ENCODE peak calls at places on chromosome 11, in ten cellular contexts. One of them, this sample, is unnamed.

GRCh38 chr11:130622126-130622525 is 173.7 kb downstream of the ADAMTS15 start:
- DNase-seq in colonic mucosa: no peak
- DNase-seq in activated CD4-positive, alpha-beta memory T cell treated with anti-CD3 and anti-CD28 coated beads for 36 hours: no peak
- DNase-seq in amniotic stem cell: no peak
- DNase-seq in transverse colon: no peak
- DNase-seq in pancreas: no peak
- DNase-seq in psoas muscle: no peak
- DNase-seq in heart right ventricle: no peak
- DNase-seq in cardiac muscle cell: no peak
- DNase-seq in NCI-H774: peak; percentile 13
- DNase-seq in this sample: no peak

GRCh38 chr11:45105233-45105992 is 41.0 kb upstream of the PRDM11 start:
- DNase-seq in pancreas: peak; percentile 88
- DNase-seq in activated CD4-positive, alpha-beta memory T cell treated with anti-CD3 and anti-CD28 coated beads for 36 hours: peak; percentile 71
- DNase-seq in amniotic stem cell: peak; percentile 44
- DNase-seq in heart right ventricle: peak; percentile 81
- DNase-seq in transverse colon: peak; percentile 68
- DNase-seq in NCI-H774: peak; percentile 66
- DNase-seq in psoas muscle: peak; percentile 90
- DNase-seq in colonic mucosa: peak; percentile 65
- DNase-seq in cardiac muscle cell: peak; percentile 92
- DNase-seq in this sample: peak; percentile 81

GRCh38 chr11:65452806-65453490 is 30.4 kb downstream of the NEAT1 start:
- DNase-seq in colonic mucosa: no peak
- DNase-seq in heart right ventricle: no peak
- DNase-seq in psoas muscle: peak; percentile 66
- DNase-seq in cardiac muscle cell: no peak
- DNase-seq in transverse colon: no peak
- DNase-seq in activated CD4-positive, alpha-beta memory T cell treated with anti-CD3 and anti-CD28 coated beads for 36 hours: no peak
- DNase-seq in amniotic stem cell: peak; percentile 67
- DNase-seq in pancreas: peak; percentile 50
- DNase-seq in NCI-H774: peak; percentile 44
- DNase-seq in this sample: no peak

GRCh38 chr11:61647529-61647928 is 32.7 kb upstream of the DAGLA start:
- DNase-seq in colonic mucosa: no peak
- DNase-seq in cardiac muscle cell: no peak
- DNase-seq in pancreas: no peak
- DNase-seq in amniotic stem cell: no peak
- DNase-seq in activated CD4-positive, alpha-beta memory T cell treated with anti-CD3 and anti-CD28 coated beads for 36 hours: no peak
- DNase-seq in heart right ventricle: no peak
- DNase-seq in NCI-H774: no peak
- DNase-seq in psoas muscle: no peak
- DNase-seq in transverse colon: no peak
- DNase-seq in this sample: no peak

GRCh38 chr11:101096036-101096704 is 33.4 kb downstream of the PGR start:
- DNase-seq in transverse colon: no peak
- DNase-seq in NCI-H774: no peak
- DNase-seq in colonic mucosa: no peak
- DNase-seq in heart right ventricle: peak; percentile 56
- DNase-seq in psoas muscle: no peak
- DNase-seq in pancreas: no peak
- DNase-seq in activated CD4-positive, alpha-beta memory T cell treated with anti-CD3 and anti-CD28 coated beads for 36 hours: no peak
- DNase-seq in amniotic stem cell: no peak
- DNase-seq in cardiac muscle cell: peak; percentile 16
- DNase-seq in this sample: no peak

GRCh38 chr11:102323542-102324261 is 6.4 kb downstream of the BIRC3 start:
- DNase-seq in NCI-H774: no peak
- DNase-seq in activated CD4-positive, alpha-beta memory T cell treated with anti-CD3 and anti-CD28 coated beads for 36 hours: no peak
- DNase-seq in cardiac muscle cell: no peak
- DNase-seq in heart right ventricle: no peak
- DNase-seq in pancreas: no peak
- DNase-seq in psoas muscle: no peak
- DNase-seq in amniotic stem cell: no peak
- DNase-seq in colonic mucosa: no peak
- DNase-seq in transverse colon: no peak
- DNase-seq in this sample: no peak

GRCh38 chr11:77211040-77211451 is 83.0 kb downstream of the MYO7A start:
- DNase-seq in pancreas: peak; percentile 45
- DNase-seq in NCI-H774: no peak
- DNase-seq in heart right ventricle: no peak
- DNase-seq in cardiac muscle cell: no peak
- DNase-seq in amniotic stem cell: no peak
- DNase-seq in transverse colon: no peak
- DNase-seq in psoas muscle: peak; percentile 39
- DNase-seq in colonic mucosa: peak; percentile 16
- DNase-seq in activated CD4-positive, alpha-beta memory T cell treated with anti-CD3 and anti-CD28 coated beads for 36 hours: no peak
- DNase-seq in this sample: peak; percentile 53

GRCh38 chr11:64250406-64250874 is 890 bp upstream of the PLCB3 start:
- DNase-seq in NCI-H774: no peak
- DNase-seq in colonic mucosa: no peak
- DNase-seq in amniotic stem cell: no peak
- DNase-seq in psoas muscle: no peak
- DNase-seq in cardiac muscle cell: no peak
- DNase-seq in transverse colon: no peak
- DNase-seq in activated CD4-positive, alpha-beta memory T cell treated with anti-CD3 and anti-CD28 coated beads for 36 hours: no peak
- DNase-seq in heart right ventricle: no peak
- DNase-seq in pancreas: no peak
- DNase-seq in this sample: no peak

GRCh38 chr11:28981331-28981865 is 873.2 kb downstream of the METTL15 start:
- DNase-seq in activated CD4-positive, alpha-beta memory T cell treated with anti-CD3 and anti-CD28 coated beads for 36 hours: no peak
- DNase-seq in pancreas: no peak
- DNase-seq in psoas muscle: no peak
- DNase-seq in transverse colon: no peak
- DNase-seq in heart right ventricle: no peak
- DNase-seq in amniotic stem cell: no peak
- DNase-seq in NCI-H774: no peak
- DNase-seq in colonic mucosa: no peak
- DNase-seq in cardiac muscle cell: no peak
- DNase-seq in this sample: no peak

GRCh38 chr11:67498544-67498972 is 6.6 kb downstream of the PITPNM1 start:
- DNase-seq in transverse colon: no peak
- DNase-seq in activated CD4-positive, alpha-beta memory T cell treated with anti-CD3 and anti-CD28 coated beads for 36 hours: no peak
- DNase-seq in NCI-H774: no peak
- DNase-seq in pancreas: no peak
- DNase-seq in cardiac muscle cell: no peak
- DNase-seq in heart right ventricle: peak; percentile 73
- DNase-seq in psoas muscle: peak; percentile 70
- DNase-seq in colonic mucosa: no peak
- DNase-seq in amniotic stem cell: no peak
- DNase-seq in this sample: no peak

GRCh38 chr11:68471360-68472340 is 11.1 kb downstream of the PPP6R3 start:
- DNase-seq in cardiac muscle cell: no peak
- DNase-seq in NCI-H774: no peak
- DNase-seq in heart right ventricle: no peak
- DNase-seq in amniotic stem cell: no peak
- DNase-seq in colonic mucosa: no peak
- DNase-seq in pancreas: no peak
- DNase-seq in activated CD4-positive, alpha-beta memory T cell treated with anti-CD3 and anti-CD28 coated beads for 36 hours: peak; percentile 87
- DNase-seq in transverse colon: no peak
- DNase-seq in psoas muscle: no peak
- DNase-seq in this sample: no peak

GRCh38 chr11:105181521-105181920 is 42.0 kb upstream of the CARD18 start:
- DNase-seq in psoas muscle: no peak
- DNase-seq in transverse colon: no peak
- DNase-seq in NCI-H774: no peak
- DNase-seq in heart right ventricle: no peak
- DNase-seq in amniotic stem cell: no peak
- DNase-seq in cardiac muscle cell: no peak
- DNase-seq in activated CD4-positive, alpha-beta memory T cell treated with anti-CD3 and anti-CD28 coated beads for 36 hours: no peak
- DNase-seq in colonic mucosa: no peak
- DNase-seq in pancreas: no peak
- DNase-seq in this sample: no peak

GRCh38 chr11:128467610-128468041 is 119.7 kb downstream of the ETS1 start:
- DNase-seq in transverse colon: no peak
- DNase-seq in colonic mucosa: no peak
- DNase-seq in psoas muscle: peak; percentile 60
- DNase-seq in pancreas: no peak
- DNase-seq in amniotic stem cell: peak; percentile 95
- DNase-seq in cardiac muscle cell: no peak
- DNase-seq in heart right ventricle: peak; percentile 38
- DNase-seq in NCI-H774: no peak
- DNase-seq in activated CD4-positive, alpha-beta memory T cell treated with anti-CD3 and anti-CD28 coated beads for 36 hours: peak; percentile 71
- DNase-seq in this sample: peak; percentile 86

GRCh38 chr11:19316434-19316833 is 75.7 kb upstream of the E2F8 start:
- DNase-seq in amniotic stem cell: no peak
- DNase-seq in transverse colon: no peak
- DNase-seq in colonic mucosa: no peak
- DNase-seq in psoas muscle: peak; percentile 73
- DNase-seq in NCI-H774: no peak
- DNase-seq in activated CD4-positive, alpha-beta memory T cell treated with anti-CD3 and anti-CD28 coated beads for 36 hours: no peak
- DNase-seq in heart right ventricle: peak; percentile 17
- DNase-seq in cardiac muscle cell: no peak
- DNase-seq in pancreas: no peak
- DNase-seq in this sample: peak; percentile 76